ENCODE peak calls at places on chromosome 11, in four cellular contexts. P is Calu3; U is SK-N-DZ; N is stimulated activated CD4-positive, alpha-beta T cell treated with anti-CD3 and anti-CD28 coated beads, Interleukin-2, amount 100 ng/mL, for 48 hours. H is an unnamed sample.

GRCh38 chr11:61083601-61084147 is 18.6 kb upstream of the CD5 start:
- DNase-seq in P (no peak), N (no peak), U (no peak), H (no peak)

GRCh38 chr11:11961399-11962028 is 46.9 kb downstream of the DKK3 start:
- DNase-seq in N (no peak), P (no peak), U (no peak), H (no peak)

GRCh38 chr11:75429902-75430691 is 2.9 kb downstream of the KLHL35 start:
- DNase-seq in U (peak; percentile 63), N (peak; percentile 61), P (peak; percentile 66), H (peak; percentile 70)

GRCh38 chr11:975824-976223 is 50.2 kb downstream of the AP2A2 start:
- DNase-seq in U (no peak), P (no peak), N (no peak), H (peak; percentile 44)

GRCh38 chr11:5736396-5736795 is at the start of gene OR56B1:
- DNase-seq in U (no peak), N (no peak), P (no peak), H (no peak)

GRCh38 chr11:99893803-99894202 is 793.3 kb upstream of the ARHGAP42 start:
- DNase-seq in P (no peak), U (no peak), N (no peak), H (no peak)

GRCh38 chr11:34331329-34331728 is 26.5 kb downstream of the ABTB2 start:
- DNase-seq in N (no peak), P (no peak), U (no peak), H (peak; percentile 78)

GRCh38 chr11:72070486-72070885 is 9.9 kb downstream of the NUMA1 start:
- DNase-seq in N (no peak), P (no peak), U (no peak), H (no peak)

GRCh38 chr11:16770016-16770415 is 31.6 kb downstream of the C11orf58 start:
- DNase-seq in U (no peak), N (no peak), P (no peak), H (no peak)

GRCh38 chr11:33384251-33384650 is 127.1 kb downstream of the HIPK3 start:
- DNase-seq in N (no peak), P (no peak), U (no peak), H (no peak)

H was measured in fibroblast of pulmonary artery.